ENCODE peak calls at places on chromosomes 4 and X, in eight cellular contexts. Z is brain microvascular endothelial cell; R is nephron progenitor cell; A is ureter; J is NT2/D1; Y is stimulated activated CD4-positive, alpha-beta T cell treated with anti-CD3 and anti-CD28 coated beads, Interleukin-1b, Interleukin-23, amount 100 ng/mL, for 1 hour; H is cardiac fibroblast; C is EL. K is an unnamed sample.

GRCh38 chrX:136725446-136726104 is 55.2 kb downstream of the ARHGEF6 start:
- DNase-seq in Y (no peak), Z (peak), C (peak), R (no peak), J (no peak), H (peak), A (no peak), K (no peak)

GRCh38 chrX:23493941-23494374 is 159.3 kb downstream of the PTCHD1 start:
- DNase-seq in R (no peak), J (no peak), Z (peak), H (no peak), A (no peak), C (peak), Y (no peak), K (no peak)

GRCh38 chrX:57674861-57675260 is 5.2 kb downstream of the NLRP2B start:
- DNase-seq in H (no peak), C (no peak), R (no peak), J (no peak), A (no peak), Z (no peak), Y (no peak), K (no peak)

GRCh38 chrX:49174723-49175122 is 3.0 kb downstream of the PLP2 start:
- DNase-seq in Z (no peak), A (no peak), R (no peak), H (no peak), J (no peak), Y (no peak), C (no peak), K (no peak)

GRCh38 chr4:88747351-88747750 is 49.7 kb upstream of the NAP1L5 start:
- DNase-seq in Z (no peak), R (no peak), J (no peak), A (no peak), Y (no peak), H (no peak), C (no peak), K (no peak)

GRCh38 chrX:131704136-131704695 is 160.3 kb downstream of the OR13H1 start:
- DNase-seq in R (no peak), C (peak), Z (peak), H (no peak), J (no peak), A (peak), Y (no peak), K (peak)

GRCh38 chr4:17814140-17814539 is 3.4 kb downstream of the NCAPG start:
- DNase-seq in H (peak), A (no peak), C (peak), R (no peak), Z (peak), J (no peak), Y (no peak), K (no peak)

GRCh38 chr4:139843643-139844042 is 178.0 kb downstream of the MGST2 start:
- DNase-seq in R (no peak), H (no peak), Z (no peak), Y (no peak), C (no peak), A (no peak), J (no peak), K (no peak)

GRCh38 chr4:65546882-65547281 is 123.4 kb downstream of the EPHA5 start:
- DNase-seq in R (no peak), C (no peak), J (no peak), H (no peak), A (no peak), Z (no peak), Y (no peak), K (no peak)

GRCh38 chrX:19280636-19281035 is 63.1 kb upstream of the PDHA1 start:
- DNase-seq in H (no peak), R (no peak), Y (no peak), J (no peak), Z (no peak), C (no peak), A (no peak), K (no peak)

GRCh38 chrX:40092808-40093435 is 4.8 kb downstream of the BCOR start:
- DNase-seq in R (no peak), Y (no peak), A (no peak), Z (no peak), H (no peak), C (no peak), J (no peak), K (no peak)

GRCh38 chr4:174259580-174259979 is 23.9 kb downstream of the FBXO8 start:
- DNase-seq in Y (no peak), C (no peak), Z (no peak), A (no peak), H (peak), R (no peak), J (no peak), K (no peak)

GRCh38 chr4:86970447-86971354 is 35.9 kb downstream of the AFF1 start:
- DNase-seq in Y (no peak), R (no peak), H (no peak), Z (no peak), J (no peak), C (no peak), A (no peak), K (no peak)

GRCh38 chr4:133316874-133317273 is 167.8 kb downstream of the PCDH10 start:
- DNase-seq in A (no peak), R (no peak), C (no peak), H (peak), J (no peak), Y (no peak), Z (no peak), K (no peak)

GRCh38 chrX:69307736-69308135 is 142.5 kb upstream of the PJA1 start:
- DNase-seq in Z (no peak), H (no peak), R (peak), A (no peak), J (peak), C (no peak), Y (no peak), K (no peak)

GRCh38 chrX:47361538-47362511 is 8.6 kb upstream of the ZNF157 start:
- DNase-seq in J (peak), Z (peak), C (peak), A (peak), H (peak), Y (no peak), R (peak), K (peak)

GRCh38 chr4:128009428-128009827 is 44.2 kb downstream of the ABHD18 start:
- DNase-seq in Z (no peak), J (no peak), Y (no peak), A (no peak), H (no peak), R (no peak), C (no peak), K (no peak)

GRCh38 chr4:25976780-25977179 is 62.8 kb downstream of the SMIM20 start:
- DNase-seq in Z (no peak), R (no peak), C (no peak), H (no peak), A (no peak), J (no peak), Y (no peak), K (no peak)

GRCh38 chrX:44765556-44765955 is 78.3 kb upstream of the DUSP21 start:
- DNase-seq in H (no peak), A (no peak), Y (no peak), Z (no peak), R (no peak), J (no peak), C (no peak), K (no peak)

GRCh38 chr4:38308728-38309315 is 348.6 kb downstream of the PTTG2 start:
- DNase-seq in C (peak), R (no peak), Y (no peak), A (no peak), J (no peak), Z (peak), H (peak), K (no peak)

GRCh38 chr4:178535939-178536579 is 1093.8 kb upstream of the AGA start:
- DNase-seq in R (no peak), A (no peak), H (no peak), J (no peak), Z (no peak), Y (no peak), C (no peak), K (no peak)

GRCh38 chr4:105058177-105058812 is 88.4 kb upstream of the TET2 start:
- DNase-seq in H (peak), R (no peak), C (peak), A (no peak), Y (no peak), J (no peak), Z (peak), K (no peak)

GRCh38 chr4:38189445-38189844 is 229.2 kb downstream of the PTTG2 start:
- DNase-seq in Y (no peak), H (peak), R (no peak), C (peak), Z (peak), A (no peak), J (no peak), K (no peak)

GRCh38 chr4:134665429-134665828 is 463.8 kb upstream of the PABPC4L start:
- DNase-seq in R (no peak), A (no peak), H (no peak), C (no peak), Y (no peak), Z (no peak), J (no peak), K (no peak)

GRCh38 chr4:1785592-1785991 is 7.5 kb upstream of the FGFR3 start:
- DNase-seq in H (no peak), Z (no peak), R (no peak), Y (no peak), A (no peak), C (no peak), J (no peak), K (no peak)

GRCh38 chrX:10235851-10236250 is 79.1 kb downstream of the CLCN4 start:
- DNase-seq in H (peak), Z (peak), J (no peak), Y (no peak), A (no peak), R (no peak), C (peak), K (no peak)

GRCh38 chr4:54958236-54958635 is 167.2 kb downstream of the KDR start:
- DNase-seq in C (peak), A (no peak), Z (peak), R (no peak), J (no peak), Y (no peak), H (peak), K (no peak)

GRCh38 chr4:118904935-118905334 is 16.3 kb downstream of the SYNPO2 start:
- DNase-seq in Y (no peak), H (peak), Z (peak), C (no peak), R (no peak), J (no peak), A (no peak), K (no peak)

GRCh38 chrX:65596270-65596669 is 61.7 kb upstream of the LAS1L start:
- DNase-seq in R (no peak), Z (peak), Y (no peak), H (peak), C (peak), J (no peak), A (no peak), K (no peak)

GRCh38 chrX:50874878-50875277 is 35.7 kb upstream of the BMP15 start:
- DNase-seq in J (no peak), Y (no peak), H (no peak), Z (no peak), R (no peak), A (no peak), C (no peak), K (no peak)

GRCh38 chrX:33434256-33435092 is 223.1 kb upstream of the DMD start:
- DNase-seq in A (peak), Y (peak), H (peak), R (peak), J (peak), C (peak), Z (peak), K (peak)

GRCh38 chr4:183124865-183125264 is 25.8 kb downstream of the WWC2 start:
- DNase-seq in C (no peak), Z (no peak), A (no peak), R (no peak), Y (no peak), H (no peak), J (no peak), K (no peak)

GRCh38 chrX:120566817-120567216 is 6.1 kb upstream of the CUL4B start:
- DNase-seq in Z (no peak), A (no peak), H (no peak), R (no peak), Y (no peak), J (no peak), C (no peak), K (no peak)

GRCh38 chr4:40350627-40351227 is 15.6 kb downstream of the CHRNA9 start:
- DNase-seq in Z (no peak), H (no peak), C (no peak), J (no peak), R (no peak), Y (no peak), A (no peak), K (no peak)

GRCh38 chr4:1683903-1684755 is at the start of gene FAM53A:
- DNase-seq in H (peak), Z (peak), C (peak), Y (peak), J (peak), R (peak), A (peak), K (peak)

GRCh38 chr4:138035781-138036258 is 206.3 kb downstream of the SLC7A11 start:
- DNase-seq in Z (peak), Y (no peak), A (no peak), C (peak), J (no peak), R (peak), H (peak), K (peak)

GRCh38 chr4:69239777-69240176 is 25.2 kb upstream of the UGT2B11 start:
- DNase-seq in H (no peak), Y (no peak), R (no peak), A (no peak), Z (no peak), C (no peak), J (no peak), K (no peak)

GRCh38 chr4:47551682-47552081 is 66.6 kb downstream of the ATP10D start:
- DNase-seq in H (no peak), R (no peak), Y (no peak), A (no peak), J (no peak), C (peak), Z (no peak), K (no peak)

GRCh38 chrX:154019633-154020499 is at the start of gene IRAK1:
- DNase-seq in H (peak), Y (peak), Z (no peak), C (peak), A (peak), R (peak), J (no peak), K (no peak)